ENCODE peak calls at places on chromosomes 4 and X, in nine cellular contexts. X is psoas muscle, D is A549, K is IMR-90, L is tibial artery, U is fibroblast of lung, Y is SK-N-SH, O is GM23338, G is RWPE1. J is an unnamed sample.

GRCh38 chrX:68829594-68830485 is 1.0 kb downstream of the EFNB1 start:
- DNase-seq in K (peak), U (peak), G (no peak), L (no peak), X (peak), Y (peak), O (peak), D (peak), J (no peak)

GRCh38 chr4:86091201-86091600 is 268.7 kb downstream of the MAPK10 start:
- DNase-seq in D (no peak), U (no peak), O (no peak), X (no peak), K (peak), L (no peak), G (no peak), Y (no peak), J (no peak)

GRCh38 chr4:115485402-115485801 is 372.0 kb upstream of the NDST4 start:
- DNase-seq in U (no peak), K (no peak), Y (no peak), X (no peak), D (no peak), L (no peak), G (no peak), O (no peak), J (no peak)

GRCh38 chr4:2338754-2339457 is 77.0 kb upstream of the MXD4 start:
- DNase-seq in O (peak), D (no peak), U (no peak), X (no peak), Y (no peak), K (no peak), G (no peak), L (no peak), J (no peak)

GRCh38 chr4:151798678-151799416 is 38.0 kb upstream of the GATB start:
- DNase-seq in X (no peak), U (peak), L (no peak), O (no peak), K (no peak), D (no peak), G (no peak), Y (no peak), J (no peak)

GRCh38 chrX:119605739-119606507 is at the start of gene NKRF:
- DNase-seq in U (peak), Y (peak), X (peak), D (peak), L (peak), K (peak), G (peak), O (peak), J (peak)

GRCh38 chr4:170090667-170091052 is 904 bp upstream of the AADAT start:
- DNase-seq in X (no peak), D (no peak), G (peak), Y (peak), O (no peak), U (peak), K (peak), L (no peak), J (no peak)

GRCh38 chr4:151297170-151297569 is 20.2 kb downstream of the PRSS48 start:
- DNase-seq in D (no peak), X (no peak), L (no peak), G (no peak), K (no peak), O (no peak), Y (no peak), U (no peak), J (no peak)

GRCh38 chr4:169050308-169050707 is 40.3 kb upstream of the CBR4 start:
- DNase-seq in U (no peak), D (no peak), K (no peak), O (peak), G (no peak), Y (no peak), L (no peak), X (no peak), J (no peak)

GRCh38 chr4:150244600-150244999 is 166.4 kb downstream of the DCLK2 start:
- DNase-seq in O (peak), K (peak), U (peak), Y (no peak), L (no peak), G (no peak), D (peak), X (no peak), J (no peak)

GRCh38 chrX:153672531-153673397 is 849 bp downstream of the PNCK start:
- DNase-seq in Y (peak), D (no peak), K (no peak), U (no peak), G (no peak), O (no peak), L (no peak), X (no peak), J (no peak)

GRCh38 chrX:103175944-103176753 is 38.8 kb upstream of the BEX4 start:
- DNase-seq in L (peak), Y (peak), G (peak), X (peak), K (peak), O (peak), U (peak), D (peak), J (peak)

GRCh38 chr4:22986881-22987280 is 294.1 kb downstream of the GBA3 start:
- DNase-seq in U (peak), G (no peak), K (no peak), L (no peak), X (no peak), O (no peak), Y (no peak), D (no peak), J (no peak)

GRCh38 chr4:188214861-188215260 is 75.6 kb downstream of the TRIML1 start:
- DNase-seq in L (no peak), X (no peak), Y (no peak), D (peak), K (no peak), O (no peak), G (no peak), U (no peak), J (no peak)

GRCh38 chr4:2482192-2482591 is 13.3 kb downstream of the RNF4 start:
- DNase-seq in L (no peak), D (no peak), G (no peak), X (no peak), Y (no peak), O (no peak), U (no peak), K (no peak), J (no peak)

GRCh38 chrX:12770440-12770839 is 20.8 kb upstream of the PRPS2 start:
- DNase-seq in Y (peak), U (no peak), L (no peak), K (peak), G (peak), X (no peak), O (peak), D (peak), J (no peak)

GRCh38 chr4:144501231-144501780 is 144.7 kb upstream of the HHIP start:
- DNase-seq in X (no peak), U (no peak), O (no peak), Y (no peak), G (no peak), K (no peak), L (no peak), D (no peak), J (no peak)

GRCh38 chr4:6308890-6309643 is 39.4 kb downstream of the WFS1 start:
- DNase-seq in U (peak), K (no peak), L (no peak), G (no peak), D (peak), Y (peak), O (peak), X (no peak), J (no peak)

GRCh38 chr4:110949516-110949915 is 326.6 kb upstream of the PITX2 start:
- DNase-seq in L (no peak), X (no peak), Y (no peak), G (no peak), K (no peak), O (no peak), U (no peak), D (no peak), J (no peak)

GRCh38 chr4:83320548-83320947 is 14.1 kb downstream of the HPSE start:
- DNase-seq in U (peak), G (peak), Y (no peak), L (peak), K (peak), X (peak), D (no peak), O (no peak), J (peak)

GRCh38 chrX:70172226-70172625 is 5.1 kb upstream of the DGAT2L6 start:
- DNase-seq in X (no peak), G (no peak), D (no peak), U (peak), O (no peak), L (no peak), K (peak), Y (no peak), J (no peak)

GRCh38 chrX:104084534-104085277 is 8.7 kb upstream of the TMSB15C start:
- DNase-seq in L (no peak), D (no peak), Y (no peak), G (no peak), X (no peak), U (no peak), K (no peak), O (no peak), J (no peak)

GRCh38 chr4:55545133-55545532 is 1.6 kb downstream of the CLOCK start:
- DNase-seq in K (peak), L (no peak), Y (no peak), G (no peak), O (peak), X (no peak), U (peak), D (no peak), J (no peak)

GRCh38 chr4:143431526-143432257 is 81.8 kb upstream of the SMARCA5 start:
- DNase-seq in U (no peak), X (no peak), G (no peak), O (peak), D (no peak), Y (no peak), K (no peak), L (no peak), J (no peak)

GRCh38 chrX:100648601-100649417 is 4.8 kb downstream of the SRPX2 start:
- DNase-seq in U (peak), K (peak), X (peak), O (peak), D (peak), Y (no peak), G (no peak), L (no peak), J (no peak)

GRCh38 chr4:83387922-83388676 is 53.5 kb upstream of the HPSE start:
- DNase-seq in G (no peak), O (peak), L (no peak), K (no peak), Y (no peak), U (no peak), D (peak), X (no peak), J (no peak)

GRCh38 chr4:10582059-10582686 is 102.4 kb downstream of the CLNK start:
- DNase-seq in X (no peak), L (no peak), U (peak), Y (peak), K (peak), G (peak), D (peak), O (peak), J (no peak)

GRCh38 chr4:48141048-48141447 is 7.0 kb upstream of the TXK start:
- DNase-seq in X (no peak), Y (peak), D (peak), L (no peak), K (peak), U (peak), O (peak), G (peak), J (no peak)
- TF ChIP-seq CTCF in X (peak), Y (peak), D (peak), L (peak), K (peak), U (no peak), O (peak), G (peak), J (peak)

GRCh38 chrX:40083120-40083978 is 14.4 kb downstream of the BCOR start:
- DNase-seq in K (no peak), Y (no peak), D (no peak), L (no peak), U (no peak), O (peak), G (no peak), X (no peak), J (peak)

GRCh38 chrX:40084471-40084870 is 13.3 kb downstream of the BCOR start:
- DNase-seq in U (no peak), D (no peak), Y (no peak), L (no peak), X (no peak), K (no peak), O (no peak), G (no peak), J (no peak)

GRCh38 chrX:40082447-40083119 is 15.2 kb downstream of the BCOR start:
- DNase-seq in Y (no peak), O (no peak), X (no peak), K (no peak), D (no peak), U (no peak), L (peak), G (no peak), J (peak)

GRCh38 chrX:40085086-40085551 is 12.6 kb downstream of the BCOR start:
- DNase-seq in G (no peak), U (peak), O (no peak), L (no peak), X (no peak), Y (no peak), D (no peak), K (peak), J (no peak)

GRCh38 chrX:40083979-40084359 is 13.8 kb downstream of the BCOR start:
- DNase-seq in L (no peak), Y (no peak), O (no peak), K (no peak), X (no peak), D (no peak), U (no peak), G (no peak), J (no peak)
- H3K27ac ChIP-seq in L (peak), Y (no peak), O (no peak), K (no peak), X (no peak), D (no peak), U (no peak), G (peak), J (peak)

GRCh38 chrX:149871940-149872339 is 9.0 kb upstream of the MAGEA8 start:
- DNase-seq in L (no peak), U (peak), Y (peak), K (no peak), X (no peak), G (peak), D (peak), O (peak), J (no peak)
- TF ChIP-seq CTCF in L (no peak), U (no peak), Y (peak), K (peak), X (no peak), G (no peak), D (peak), O (peak), J (peak)

GRCh38 chr4:88286897-88287296 is 2.5 kb upstream of the PPM1K start:
- DNase-seq in Y (no peak), X (no peak), G (no peak), D (no peak), O (no peak), U (peak), L (no peak), K (no peak), J (no peak)
- H3K27ac ChIP-seq in Y (no peak), X (no peak), G (no peak), D (no peak), O (no peak), U (no peak), L (peak), K (no peak), J (no peak)